ENCODE peak calls at places on chromosomes 16 and 17, in four cellular contexts. X, G, H and S are unnamed samples. For H3K9me3, the result is how much of the 10 kb centered on the place peaks cover.

GRCh38 chr16:68739964-68740627 is 3.0 kb downstream of the CDH1 start:
- DNase-seq in X (no peak), G (no peak), H (no peak), S (no peak)

GRCh38 chr17:13765701-13766100 is 164.0 kb upstream of the HS3ST3A1 start:
- DNase-seq in X (no peak), G (no peak), H (no peak), S (no peak)

GRCh38 chr17:67487506-67487905 is 110.4 kb downstream of the PITPNC1 start:
- DNase-seq in X (no peak), G (no peak), H (no peak), S (no peak)

GRCh38 chr16:80144191-80144590 is 396.6 kb upstream of the DYNLRB2 start:
- DNase-seq in X (no peak), G (no peak), H (no peak), S (no peak)

GRCh38 chr17:68089881-68090280 is 54.3 kb downstream of the KPNA2 start:
- DNase-seq in X (peak), G (no peak), H (peak), S (no peak)

GRCh38 chr17:74922694-74923537 is at the start of gene USH1G:
- DNase-seq in X (no peak), G (no peak), H (no peak), S (no peak)

GRCh38 chr17:76254275-76254674 is 10.9 kb upstream of the UBALD2 start:
- DNase-seq in X (no peak), G (no peak), H (no peak), S (peak)

GRCh38 chr16:83532634-83533033 is 275.1 kb upstream of the HSBP1 start:
- DNase-seq in X (no peak), G (no peak), H (no peak), S (no peak)

GRCh38 chr16:30786115-30786935 is 680 bp downstream of the ZNF629 start:
- DNase-seq in X (peak), G (peak), H (no peak), S (no peak)

GRCh38 chr17:29838961-29839360 is 91.1 kb downstream of the SSH2 start:
- DNase-seq in X (no peak), G (no peak), H (no peak), S (no peak)

GRCh38 chr17:61478026-61478789 is 26.0 kb downstream of the TBX4 start:
- DNase-seq in X (no peak), G (no peak), H (no peak), S (peak)

GRCh38 chr16:18984425-18985005 is 781 bp downstream of the TMC7 start:
- DNase-seq in X (no peak), G (no peak), H (no peak), S (no peak)

GRCh38 chr17:81128774-81129173 is 36.5 kb upstream of the PVALEF start:
- DNase-seq in X (no peak), G (no peak), H (no peak), S (no peak)

GRCh38 chr17:43332211-43332610 is 66.6 kb upstream of the ARL4D start:
- DNase-seq in X (no peak), G (no peak), H (no peak), S (no peak)

GRCh38 chr16:57648125-57648524 is 19.7 kb downstream of the ADGRG1 start:
- DNase-seq in X (no peak), G (no peak), H (no peak), S (no peak)

GRCh38 chr17:69335018-69335417 is 8.1 kb upstream of the ABCA5 start:
- DNase-seq in X (no peak), G (no peak), H (no peak), S (no peak)

GRCh38 chr17:16439303-16439791 is 24.0 kb downstream of the TRPV2 start:
- DNase-seq in X (no peak), G (no peak), H (no peak), S (no peak)

GRCh38 chr16:89033796-89034572 is 57.0 kb upstream of the CBFA2T3 start:
- DNase-seq in X (no peak), G (no peak), H (no peak), S (no peak)

GRCh38 chr17:5821057-5821456 is 236.7 kb upstream of the NLRP1 start:
- DNase-seq in X (no peak), G (no peak), H (no peak), S (no peak)

GRCh38 chr16:50844840-50845239 is 103.0 kb downstream of the CYLD start:
- DNase-seq in X (no peak), G (no peak), H (no peak), S (no peak)

GRCh38 chr16:309476-309875 is 26.5 kb downstream of the PDIA2 start:
- DNase-seq in X (no peak), G (no peak), H (no peak), S (no peak)

GRCh38 chr16:85221081-85221809 is 109.0 kb upstream of the CIBAR2 start:
- DNase-seq in X (no peak), G (peak), H (no peak), S (no peak)

GRCh38 chr17:21817791-21818364 is 125.6 kb downstream of the KCNJ18 start:
- DNase-seq in X (no peak), G (no peak), H (no peak), S (no peak)
- H3K9me3 ChIP-seq in X (under half), G (under half), H (under half), S (under half)

GRCh38 chr16:56341656-56342397 is 83.5 kb downstream of the AMFR start:
- DNase-seq in X (no peak), G (no peak), H (no peak), S (no peak)
- H3K4me3 ChIP-seq in X (no peak), G (no peak), H (no peak), S (no peak)

DNA sequence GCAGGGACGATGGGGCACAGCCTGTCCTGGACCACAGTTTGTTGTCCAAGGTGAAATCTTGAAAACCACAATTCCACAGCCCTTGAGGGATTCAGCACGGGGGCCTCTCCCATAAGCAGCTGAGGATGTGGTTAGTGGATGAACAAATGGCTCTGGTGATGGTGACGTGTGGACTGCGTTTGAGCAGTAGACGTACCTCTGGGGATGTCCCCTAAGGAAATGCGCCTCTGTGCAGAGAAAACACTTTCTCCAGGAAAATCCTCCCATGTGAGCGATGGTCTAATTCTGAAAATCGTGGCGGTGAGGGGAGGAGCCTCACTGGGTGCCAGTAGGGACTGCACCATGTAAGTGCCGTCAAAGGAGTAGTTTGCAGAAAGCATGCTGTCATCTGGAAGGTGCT is 2.7 kb upstream of the SEPTIN12 start:
- DNase-seq in X (no peak), G (no peak), H (no peak), S (no peak)
- H3K9me3 ChIP-seq in X (under half), G (under half), H (under half), S (under half)

GRCh38 chr16:1545044-1545736 is 11.7 kb downstream of the TMEM204 start:
- DNase-seq in X (no peak), G (no peak), H (no peak), S (no peak)
- H3K4me3 ChIP-seq in X (peak), G (no peak), H (no peak), S (no peak)

GRCh38 chr16:35744084-35744483 is 2284.7 kb downstream of the TP53TG3F start:
- DNase-seq in X (no peak), G (no peak), H (no peak), S (no peak)
- H3K9me3 ChIP-seq in X (half or more), G (under half), H (under half), S (under half)

DNA sequence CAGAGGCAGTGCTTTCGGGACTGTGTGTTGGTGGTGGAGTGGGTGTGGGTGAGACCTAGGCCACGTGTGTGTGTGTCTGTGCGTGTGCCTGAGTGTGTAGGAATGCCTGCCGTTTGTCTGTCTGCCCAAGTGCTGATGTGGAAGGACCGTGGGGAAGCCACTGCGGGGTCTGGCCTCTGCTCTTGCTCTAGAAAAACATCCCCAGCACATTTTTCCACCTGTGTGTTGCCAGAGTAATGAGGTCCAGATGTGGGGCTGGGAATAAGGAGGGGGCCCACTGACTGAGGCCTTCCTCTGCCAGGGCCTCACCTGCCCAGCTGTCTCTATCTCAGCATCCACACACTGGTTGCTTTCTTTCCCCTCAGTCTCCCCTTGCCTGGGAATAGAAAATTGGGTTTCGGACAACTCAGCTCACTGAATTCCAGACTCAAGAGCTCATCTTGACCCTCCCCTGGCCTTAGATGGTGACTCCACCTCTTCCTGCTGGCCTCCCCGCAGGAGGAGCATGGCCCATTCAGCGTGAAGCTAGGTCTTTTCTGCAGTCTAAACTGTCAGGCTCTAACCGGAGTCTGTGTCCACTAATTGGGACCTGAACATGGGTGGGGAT is 7.6 kb downstream of the SGCA start:
- DNase-seq in X (no peak), G (peak), H (no peak), S (no peak)
- H3K4me3 ChIP-seq in X (no peak), G (no peak), H (no peak), S (no peak)

GRCh38 chr17:82616021-82616703 is 32.1 kb downstream of the WDR45B start:
- DNase-seq in X (no peak), G (no peak), H (no peak), S (no peak)

GRCh38 chr17:82619211-82619610 is 29.0 kb downstream of the WDR45B start:
- DNase-seq in X (no peak), G (no peak), H (no peak), S (no peak)

GRCh38 chr17:82614095-82614631 is 34.1 kb downstream of the WDR45B start:
- DNase-seq in X (no peak), G (no peak), H (no peak), S (no peak)

GRCh38 chr17:82613283-82614094 is 34.8 kb downstream of the WDR45B start:
- DNase-seq in X (no peak), G (no peak), H (no peak), S (no peak)

DNA sequence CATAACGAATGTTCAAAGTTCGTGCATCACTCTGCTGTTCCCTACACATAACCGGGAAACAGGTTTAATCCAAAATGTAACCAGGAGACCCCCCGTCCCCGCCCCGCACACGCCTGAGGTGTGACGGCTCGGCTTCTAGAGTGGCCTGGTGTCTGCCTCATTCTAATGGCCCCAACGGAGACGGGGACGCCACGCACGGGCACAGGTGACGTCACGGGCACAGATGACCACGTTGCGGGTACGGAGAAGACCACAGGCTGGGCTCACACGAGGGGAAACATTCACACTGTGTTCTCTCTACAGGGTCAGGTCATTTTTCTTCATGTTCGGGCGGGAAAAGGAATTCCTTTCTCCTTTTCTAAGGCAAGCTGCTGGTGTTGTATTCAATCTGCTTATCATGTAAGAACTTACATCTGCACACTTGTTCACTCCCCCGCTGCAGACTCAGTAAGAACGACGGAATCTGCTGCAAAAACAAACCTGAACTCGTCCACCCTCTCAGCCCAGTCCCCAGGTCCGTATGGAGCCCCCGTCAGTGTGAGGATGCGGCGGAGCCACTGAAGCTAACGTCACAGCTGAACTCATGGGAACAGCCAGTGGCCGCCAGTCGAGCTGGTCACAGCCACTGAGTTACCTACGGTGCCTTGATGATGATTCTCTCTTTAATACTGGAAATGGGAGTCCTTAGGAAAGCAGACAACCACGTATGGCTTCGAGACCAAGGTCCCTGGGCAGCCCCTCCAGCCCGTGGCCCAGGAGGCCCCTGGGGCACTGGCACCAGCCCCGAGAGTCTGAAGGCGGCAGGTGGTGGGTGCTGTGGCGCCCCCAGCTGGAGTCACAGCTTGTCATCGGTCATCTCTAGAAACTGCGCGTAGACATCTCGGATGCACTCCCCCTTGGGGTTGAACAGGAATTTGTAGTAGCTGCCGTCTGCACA is 32.9 kb downstream of the WDR45B start:
- DNase-seq in X (no peak), G (no peak), H (no peak), S (no peak)
- H3K9me3 ChIP-seq in X (under half), G (under half), H (under half), S (under half)

GRCh38 chr17:59151007-59151406 is 4.0 kb downstream of the SKA2 start:
- DNase-seq in X (no peak), G (no peak), H (no peak), S (no peak)

GRCh38 chr17:59151591-59151990 is 3.4 kb downstream of the SKA2 start:
- DNase-seq in X (no peak), G (no peak), H (no peak), S (no peak)

GRCh38 chr17:59154721-59155438 is at the start of gene SKA2:
- DNase-seq in X (peak), G (peak), H (peak), S (peak)

GRCh38 chr17:59154335-59154720 is 658 bp downstream of the SKA2 start:
- DNase-seq in X (peak), G (peak), H (peak), S (peak)

GRCh38 chr17:59152925-59153324 is 2.1 kb downstream of the SKA2 start:
- DNase-seq in X (no peak), G (no peak), H (no peak), S (no peak)
- H3K4me3 ChIP-seq in X (no peak), G (no peak), H (no peak), S (no peak)